ENCODE peak calls at places on chromosomes 7 and 10, in nine cellular contexts. H is PC-9; L is tibial artery; B is CD8-positive, alpha-beta T cell; E is heart right ventricle; K is HepG2; T is adrenal gland; Y is stomach; N is IMR-90. P is an unnamed sample.

GRCh38 chr7:16357921-16358320 is 63.4 kb downstream of the CRPPA start:
- DNase-seq in N (no peak), T (no peak), B (no peak), Y (peak), H (no peak), K (no peak), L (no peak), E (peak), P (no peak)

GRCh38 chr10:31689233-31689632 is 239.4 kb downstream of the ARHGAP12 start:
- DNase-seq in L (no peak), E (no peak), H (no peak), T (no peak), B (no peak), K (no peak), Y (no peak), N (no peak), P (no peak)

GRCh38 chr10:105679781-105680180 is 1038.7 kb downstream of the SORCS3 start:
- DNase-seq in N (no peak), H (no peak), T (no peak), Y (no peak), E (no peak), K (no peak), B (no peak), L (no peak), P (no peak)

GRCh38 chr10:11245095-11245479 is 227.4 kb downstream of the CELF2 start:
- DNase-seq in B (no peak), N (no peak), L (no peak), K (no peak), H (no peak), Y (no peak), E (no peak), T (no peak), P (no peak)

GRCh38 chr10:77156406-77156879 is 481.2 kb downstream of the KCNMA1 start:
- DNase-seq in B (no peak), N (peak), H (no peak), E (no peak), T (peak), Y (no peak), K (no peak), L (no peak), P (no peak)

GRCh38 chr7:125563557-125563956 is 633.9 kb upstream of the POT1 start:
- DNase-seq in H (no peak), B (no peak), K (no peak), N (no peak), E (no peak), T (no peak), Y (no peak), L (no peak), P (no peak)

GRCh38 chr10:68348265-68348741 is 15.6 kb upstream of the PBLD start:
- DNase-seq in N (peak), T (peak), H (no peak), E (no peak), K (peak), L (no peak), Y (peak), B (peak), P (no peak)

GRCh38 chr10:68110027-68110426 is 739 bp downstream of the MYPN start:
- DNase-seq in Y (no peak), N (peak), T (no peak), K (no peak), L (no peak), B (no peak), H (no peak), E (no peak), P (no peak)

GRCh38 chr7:47231081-47231480 is 350.8 kb downstream of the TNS3 start:
- DNase-seq in L (no peak), T (no peak), K (no peak), E (no peak), N (no peak), B (no peak), H (no peak), Y (no peak), P (no peak)

GRCh38 chr7:95472521-95473160 is 13.1 kb upstream of the ASB4 start:
- DNase-seq in B (no peak), E (no peak), Y (no peak), H (no peak), T (peak), K (no peak), L (no peak), N (peak), P (no peak)

GRCh38 chr7:99368750-99369389 is 5.7 kb upstream of the ARPC1B start:
- DNase-seq in T (no peak), K (no peak), E (no peak), N (no peak), H (no peak), B (no peak), L (no peak), Y (no peak), P (no peak)

GRCh38 chr7:27129729-27130539 is 623 bp downstream of the HOXA4 start:
- DNase-seq in K (peak), L (no peak), T (no peak), N (no peak), B (peak), E (no peak), H (no peak), Y (no peak), P (no peak)

GRCh38 chr7:116426428-116427156 is 72.9 kb upstream of the CAV2 start:
- DNase-seq in B (no peak), Y (peak), E (no peak), K (no peak), L (no peak), T (peak), N (peak), H (peak), P (no peak)

GRCh38 chr10:128062837-128063563 is 63.2 kb downstream of the MKI67 start:
- DNase-seq in L (peak), K (no peak), T (no peak), E (no peak), N (no peak), H (no peak), Y (no peak), B (peak), P (peak)

GRCh38 chr7:19113855-19114590 is 3.4 kb downstream of the TWIST1 start:
- DNase-seq in Y (no peak), T (no peak), N (peak), K (no peak), H (no peak), E (no peak), B (no peak), L (no peak), P (no peak)

GRCh38 chr10:63388421-63389031 is 77.3 kb downstream of the JMJD1C start:
- DNase-seq in K (no peak), N (peak), L (no peak), H (no peak), T (no peak), B (no peak), Y (no peak), E (no peak), P (no peak)

GRCh38 chr10:111030042-111030750 is 46.6 kb upstream of the ADRA2A start:
- DNase-seq in N (no peak), T (no peak), K (no peak), Y (no peak), B (no peak), E (no peak), H (no peak), L (no peak), P (no peak)

GRCh38 chr7:99460651-99461050 is 5.3 kb downstream of the ATP5MF start:
- DNase-seq in E (no peak), N (no peak), Y (no peak), T (no peak), H (no peak), K (no peak), L (no peak), B (no peak), P (no peak)

GRCh38 chr10:51832652-51833383 is 133.4 kb upstream of the CSTF2T start:
- DNase-seq in B (no peak), T (peak), H (peak), L (peak), E (no peak), K (peak), N (peak), Y (no peak), P (no peak)

GRCh38 chr10:30821269-30821993 is 191.9 kb upstream of the LYZL2 start:
- DNase-seq in L (peak), K (no peak), B (no peak), H (no peak), T (no peak), N (no peak), E (no peak), Y (no peak), P (no peak)

GRCh38 chr10:126350216-126350992 is 37.9 kb downstream of the ADAM12 start:
- DNase-seq in L (no peak), E (no peak), N (peak), K (no peak), Y (no peak), T (no peak), H (peak), B (no peak), P (no peak)

GRCh38 chr7:291302-292092 is 1.5 kb downstream of the FOXL3 start:
- DNase-seq in N (no peak), E (no peak), L (peak), B (no peak), H (peak), Y (no peak), K (no peak), T (no peak), P (no peak)

GRCh38 chr7:7100432-7100849 is 81.9 kb upstream of the C1GALT1 start:
- DNase-seq in Y (no peak), N (no peak), L (no peak), E (no peak), K (no peak), H (no peak), B (no peak), T (no peak), P (no peak)

GRCh38 chr10:46022978-46023702 is 7.3 kb downstream of the NCOA4 start:
- DNase-seq in B (peak), H (peak), K (peak), E (peak), L (peak), N (peak), Y (peak), T (peak), P (peak)

GRCh38 chr10:3926675-3927525 is 141.9 kb upstream of the KLF6 start:
- DNase-seq in Y (no peak), L (no peak), N (peak), T (no peak), B (no peak), E (no peak), K (no peak), H (no peak), P (no peak)

GRCh38 chr10:12164085-12164484 is 31.6 kb downstream of the NUDT5 start:
- DNase-seq in T (no peak), N (no peak), Y (no peak), K (no peak), L (no peak), E (no peak), H (no peak), B (no peak), P (no peak)

GRCh38 chr7:130369110-130369711 is 11.1 kb upstream of the CPA1 start:
- DNase-seq in L (no peak), H (no peak), N (peak), Y (no peak), B (no peak), K (peak), E (no peak), T (peak), P (no peak)

GRCh38 chr10:91290607-91291006 is 70.1 kb downstream of the PCGF5 start:
- DNase-seq in T (no peak), E (no peak), B (no peak), N (no peak), L (no peak), H (no peak), K (no peak), Y (no peak), P (no peak)

GRCh38 chr10:35640951-35641429 is 1.1 kb downstream of the FZD8 start:
- DNase-seq in E (peak), H (no peak), N (peak), K (peak), L (peak), T (peak), B (no peak), Y (peak), P (no peak)

GRCh38 chr7:56256108-56256507 is 139.9 kb upstream of the NUPR2 start:
- DNase-seq in Y (no peak), N (no peak), E (no peak), T (no peak), B (no peak), K (no peak), L (no peak), H (no peak), P (no peak)

GRCh38 chr10:99941942-99942835 is 67.6 kb downstream of the DNMBP start:
- DNase-seq in B (no peak), K (no peak), E (no peak), T (no peak), H (peak), N (peak), L (no peak), Y (no peak), P (no peak)
- H3K4me3 ChIP-seq in B (no peak), K (no peak), E (no peak), T (no peak), H (no peak), N (no peak), L (no peak), Y (no peak), P (no peak)

DNA sequence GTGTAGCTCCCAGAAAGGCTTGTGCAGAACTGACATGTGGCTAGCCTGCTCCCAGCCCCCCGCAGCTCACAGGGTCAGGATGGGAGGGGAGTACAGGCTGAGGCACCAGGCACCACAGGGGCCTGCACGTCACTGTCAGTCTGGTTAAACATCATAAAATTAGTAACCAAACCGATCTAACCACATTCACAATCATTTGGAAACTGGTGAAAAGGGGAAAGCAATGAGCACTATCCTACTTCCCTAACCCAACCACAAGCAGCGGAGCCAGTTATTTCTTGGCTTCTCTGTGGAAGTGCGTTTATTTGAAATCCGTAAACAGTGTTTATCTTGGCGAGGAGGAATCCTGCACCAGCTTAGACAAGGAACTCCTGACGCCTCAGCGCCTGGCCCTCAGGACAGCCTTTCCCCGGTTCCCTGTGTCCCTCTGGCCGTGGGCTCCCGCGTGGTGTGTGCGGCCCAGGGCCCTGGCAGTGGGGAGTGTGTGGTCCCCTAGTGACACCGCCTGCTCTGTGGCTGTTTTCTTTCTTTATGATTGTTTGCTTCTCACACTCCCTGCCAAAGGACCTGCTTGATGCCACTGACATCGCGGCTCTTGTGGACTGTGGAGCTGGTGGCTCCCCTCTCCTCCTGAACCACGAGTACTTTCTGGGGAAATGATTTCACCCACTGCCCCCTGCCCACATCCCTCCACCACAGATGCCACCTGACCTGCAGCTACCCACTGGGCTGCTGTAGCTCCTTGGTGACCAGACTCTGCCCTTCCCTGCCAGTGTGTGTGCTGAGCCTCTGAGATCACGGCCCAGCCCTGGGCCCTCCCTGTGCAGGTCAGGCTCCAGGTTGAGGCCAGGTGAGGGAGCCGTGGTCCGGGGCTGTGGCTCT is 38.0 kb downstream of the INPP5A start:
- DNase-seq in N (peak), B (no peak), L (peak), E (no peak), H (peak), T (no peak), K (no peak), Y (peak), P (no peak)
- H3K27ac ChIP-seq in N (no peak), B (no peak), L (peak), E (peak), H (peak), T (no peak), K (no peak), Y (peak), P (no peak)

DNA sequence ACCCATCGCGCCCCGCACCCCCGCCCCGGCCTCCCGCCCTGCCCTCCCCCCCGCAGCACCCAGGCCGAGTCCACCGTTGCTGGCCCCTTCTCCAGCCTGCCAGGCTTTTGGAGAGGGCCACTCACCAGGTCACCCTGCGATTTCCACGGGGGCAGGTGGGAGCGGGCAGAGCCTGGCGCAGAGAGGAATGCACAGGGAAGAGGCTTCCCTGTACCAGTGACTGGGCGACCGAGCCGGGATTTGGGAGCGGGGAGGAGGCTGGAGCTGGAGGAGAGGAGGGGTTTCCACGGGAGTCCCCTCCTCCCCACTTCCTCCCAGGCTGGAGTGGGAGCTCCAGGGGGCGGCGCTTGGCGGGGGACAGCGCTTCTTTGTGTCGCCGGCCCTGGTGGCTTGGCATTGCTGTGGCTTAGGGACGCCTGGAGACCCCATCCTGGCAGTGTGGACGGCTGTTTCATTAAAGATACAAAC is 19.3 kb downstream of the TCAF1 start:
- DNase-seq in B (no peak), H (no peak), Y (peak), T (peak), E (peak), K (peak), N (peak), L (peak), P (no peak)
- H3K4me3 ChIP-seq in B (no peak), H (no peak), Y (peak), T (no peak), E (peak), K (peak), N (peak), L (peak), P (no peak)

GRCh38 chr7:131543298-131543697 is 13.1 kb downstream of the PODXL start:
- DNase-seq in B (no peak), E (no peak), Y (no peak), H (no peak), L (no peak), K (no peak), N (no peak), T (no peak), P (no peak)

GRCh38 chr7:131537581-131537980 is 18.8 kb downstream of the PODXL start:
- DNase-seq in B (no peak), H (no peak), T (no peak), Y (no peak), K (no peak), N (no peak), L (no peak), E (no peak), P (no peak)

GRCh38 chr7:131538071-131538790 is 18.2 kb downstream of the PODXL start:
- DNase-seq in Y (no peak), K (no peak), N (peak), H (peak), B (no peak), T (no peak), E (no peak), L (no peak), P (no peak)

GRCh38 chr7:131538791-131539179 is 17.6 kb downstream of the PODXL start:
- DNase-seq in N (no peak), K (no peak), E (peak), Y (no peak), T (peak), B (no peak), L (no peak), H (peak), P (no peak)

GRCh38 chr7:131540491-131541162 is 15.8 kb downstream of the PODXL start:
- DNase-seq in N (no peak), B (no peak), K (peak), T (no peak), L (no peak), Y (peak), H (no peak), E (no peak), P (no peak)
- H3K27ac ChIP-seq in N (no peak), B (no peak), K (no peak), T (no peak), L (no peak), Y (peak), H (peak), E (peak), P (no peak)

DNA sequence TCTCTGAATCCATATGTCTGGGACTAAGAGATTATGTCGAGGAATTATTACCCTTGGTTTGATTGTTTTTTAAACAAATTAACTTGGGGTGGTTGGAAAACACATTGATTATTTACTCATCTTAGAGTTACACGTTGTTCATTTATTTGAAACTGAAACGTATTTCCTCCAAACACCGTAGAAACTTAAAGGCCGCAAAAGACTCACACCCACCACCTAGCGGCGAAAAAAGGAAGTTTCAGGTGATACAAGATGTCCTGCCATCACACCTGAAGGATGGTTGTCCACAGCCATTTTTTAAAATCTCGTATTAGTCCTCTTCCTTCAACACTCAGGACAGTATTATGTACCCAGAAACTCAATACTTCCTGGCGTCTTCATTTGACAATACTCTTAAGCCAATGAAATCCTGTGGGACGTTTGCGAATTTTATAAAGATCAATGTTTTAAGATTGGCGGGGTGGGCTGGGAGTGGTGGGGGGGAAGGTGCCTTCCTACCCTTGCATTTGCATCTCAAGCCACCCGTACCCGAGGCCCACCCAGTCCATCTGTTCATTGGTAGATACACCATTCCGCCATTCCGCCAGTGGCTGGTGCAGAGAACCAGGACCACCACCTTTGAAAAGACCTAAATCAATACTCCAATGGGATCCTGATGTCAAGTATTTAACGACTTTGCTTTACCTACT is 1.4 kb upstream of the LCOR start:
- DNase-seq in N (peak), H (peak), Y (peak), K (peak), L (peak), E (no peak), T (peak), B (peak), P (peak)
- H3K4me3 ChIP-seq in N (no peak), H (no peak), Y (no peak), K (no peak), L (no peak), E (no peak), T (no peak), B (no peak), P (no peak)

GRCh38 chr10:16993186-16993585 is 136.4 kb downstream of the CUBN start:
- DNase-seq in B (no peak), Y (no peak), H (no peak), E (no peak), K (no peak), N (no peak), T (no peak), L (no peak), P (no peak)
- H3K27ac ChIP-seq in B (no peak), Y (no peak), H (no peak), E (no peak), K (no peak), N (no peak), T (no peak), L (peak), P (no peak)

GRCh38 chr10:49429458-49429857 is 33.6 kb upstream of the DRGX start:
- DNase-seq in E (no peak), L (no peak), H (no peak), T (no peak), B (no peak), N (no peak), K (no peak), Y (no peak), P (no peak)
- H3K4me3 ChIP-seq in E (no peak), L (no peak), H (no peak), T (no peak), B (no peak), N (no peak), K (no peak), Y (no peak), P (no peak)

GRCh38 chr10:43089519-43089918 is 12.7 kb downstream of the RET start:
- DNase-seq in T (no peak), Y (no peak), N (no peak), B (no peak), E (no peak), H (no peak), L (no peak), K (no peak), P (no peak)
- H3K27ac ChIP-seq in T (no peak), Y (no peak), N (no peak), B (no peak), E (no peak), H (no peak), L (no peak), K (no peak), P (no peak)

GRCh38 chr7:73831656-73832579 is 1.1 kb downstream of the CLDN4 start:
- DNase-seq in Y (peak), T (peak), B (no peak), K (peak), H (peak), N (no peak), L (no peak), E (no peak), P (no peak)
- H3K4me3 ChIP-seq in Y (peak), T (no peak), B (no peak), K (peak), H (peak), N (no peak), L (no peak), E (no peak), P (no peak)